ENCODE peak calls at places on chromosomes 4 and X, in ten cellular contexts. O is SIG-M5; M is T-helper 9 cell; T is SK-N-DZ; C is NCI-H446 treated with DMSO at 0.1 percent for 48 hours; V is MV-4-11; W is stimulated activated CD4-positive, alpha-beta T cell treated with anti-CD3 and anti-CD28 coated beads, Interleukin-4, amount 100 ng/mL, for 1 hour; A is breast epithelium; P is M059J; S is left colon. Y is an unnamed sample.

GRCh38 chrX:135432881-135433521 is 11.3 kb downstream of the SMIM10L2A start:
- DNase-seq in V (no peak), P (no peak), O (no peak), M (no peak), T (no peak), A (no peak), C (no peak), S (no peak), W (no peak), Y (no peak)

GRCh38 chr4:113292371-113293042 is 243.1 kb downstream of the ANK2 start:
- DNase-seq in O (no peak), T (no peak), C (no peak), V (no peak), S (no peak), A (no peak), W (no peak), M (no peak), P (no peak), Y (no peak)

GRCh38 chr4:152935661-152936445 is at the start of gene FHDC1:
- DNase-seq in M (no peak), S (peak; percentile 84), V (no peak), W (peak; percentile 7), C (no peak), P (peak; percentile 36), A (peak; percentile 84), O (no peak), T (peak; percentile 55), Y (no peak)

GRCh38 chrX:35711281-35711680 is 86.9 kb upstream of the MAGEB16 start:
- DNase-seq in V (no peak), C (no peak), P (peak; percentile 0), M (no peak), T (no peak), A (no peak), W (no peak), S (no peak), O (no peak), Y (no peak)

GRCh38 chrX:97215166-97215565 is 331.5 kb downstream of the RPA4 start:
- DNase-seq in W (no peak), A (no peak), S (no peak), M (no peak), V (no peak), T (no peak), O (no peak), C (no peak), P (no peak), Y (no peak)

GRCh38 chrX:75278991-75279390 is 5.1 kb downstream of the UPRT start:
- DNase-seq in M (no peak), A (no peak), T (no peak), W (no peak), O (no peak), V (no peak), C (no peak), S (no peak), P (peak; percentile 30), Y (no peak)

GRCh38 chrX:153444333-153445011 is 1.4 kb downstream of the TREX2 start:
- DNase-seq in O (no peak), M (no peak), A (no peak), C (no peak), T (no peak), W (no peak), V (no peak), S (no peak), P (no peak), Y (no peak)

GRCh38 chr4:183797445-183798248 is 107.5 kb upstream of the STOX2 start:
- DNase-seq in O (no peak), S (no peak), W (no peak), T (no peak), P (no peak), C (no peak), A (no peak), V (no peak), M (no peak), Y (no peak)

GRCh38 chr4:26729027-26729426 is 131.6 kb upstream of the STIM2 start:
- DNase-seq in T (no peak), O (no peak), W (no peak), C (no peak), A (no peak), S (no peak), M (no peak), V (no peak), P (no peak), Y (no peak)

GRCh38 chrX:151711787-151712186 is 4.0 kb upstream of the FATE1 start:
- DNase-seq in W (no peak), C (no peak), M (no peak), P (no peak), A (no peak), S (no peak), O (no peak), T (no peak), V (no peak), Y (no peak)

GRCh38 chrX:40108959-40109287 is 11.2 kb upstream of the BCOR start:
- DNase-seq in P (peak; percentile 79), T (peak; percentile 45), W (peak; percentile 72), C (peak; percentile 53), S (peak; percentile 77), A (peak; percentile 70), M (peak; percentile 55), O (no peak), V (peak; percentile 38), Y (peak; percentile 82)

GRCh38 chr4:94743838-94744237 is 13.9 kb upstream of the BMPR1B start:
- DNase-seq in W (no peak), T (no peak), C (no peak), A (no peak), P (no peak), V (no peak), S (no peak), O (no peak), M (no peak), Y (no peak)

GRCh38 chr4:76305971-76306881 is at the start of gene STBD1:
- DNase-seq in A (peak; percentile 60), C (no peak), S (peak; percentile 91), T (peak; percentile 24), W (peak; percentile 35), V (peak; percentile 48), M (peak; percentile 22), P (peak; percentile 76), O (no peak), Y (peak; percentile 86)

GRCh38 chrX:114508836-114509235 is 75.0 kb upstream of the HTR2C start:
- DNase-seq in T (no peak), C (no peak), O (no peak), M (no peak), A (no peak), S (no peak), V (no peak), W (no peak), P (no peak), Y (no peak)

GRCh38 chrX:1658083-1658463 is 43.2 kb downstream of the ASMT start:
- DNase-seq in S (no peak), A (no peak), O (no peak), V (no peak), P (no peak), W (no peak), T (peak; percentile 61), M (no peak), C (no peak), Y (no peak)

Y was measured in gastrocnemius medialis.